ENCODE peak calls at places on chromosomes 13 and 19, in ten cellular contexts. Q is ACHN; X is effector CD4-positive, alpha-beta T cell; U is astrocyte; E is GM10248; Y is T1000; D is mesenchymal stem cell; V is NCI-H146; K is NB4; Z is GM12891. A is an unnamed sample.

GRCh38 chr13:63433546-63434150 is 2018.0 kb upstream of the PCDH20 start:
- DNase-seq in Q (no peak), X (no peak), U (peak; percentile 62), E (no peak), Y (no peak), D (no peak), V (no peak), K (no peak), Z (no peak), A (no peak)

GRCh38 chr19:29418106-29418684 is 107.6 kb upstream of the VSTM2B start:
- DNase-seq in Q (no peak), X (no peak), U (no peak), E (no peak), Y (no peak), D (no peak), V (no peak), K (no peak), Z (no peak), A (no peak)

GRCh38 chr19:29587518-29587986 is 18.5 kb upstream of the POP4 start:
- DNase-seq in Q (no peak), X (peak; percentile 11), U (no peak), E (peak; percentile 32), Y (peak; percentile 56), D (peak; percentile 11), V (no peak), K (peak; percentile 80), Z (no peak), A (peak; percentile 44)

GRCh38 chr13:23563085-23563484 is 7.1 kb upstream of the TNFRSF19 start:
- DNase-seq in Q (no peak), X (no peak), U (no peak), E (no peak), Y (no peak), D (no peak), V (no peak), K (no peak), Z (no peak), A (no peak)

GRCh38 chr19:14366529-14366928 is 14.7 kb upstream of the ADGRE5 start:
- DNase-seq in Q (peak; percentile 20), X (peak; percentile 88), U (peak; percentile 35), E (peak; percentile 65), Y (no peak), D (peak; percentile 88), V (peak; percentile 69), K (peak; percentile 52), Z (no peak), A (peak; percentile 81)

GRCh38 chr19:34403784-34404108 is 453 bp upstream of the PDCD2L start:
- DNase-seq in Q (no peak), X (no peak), U (no peak), E (no peak), Y (no peak), D (no peak), V (no peak), K (no peak), Z (no peak), A (no peak)

GRCh38 chr13:64817721-64818120 is 2412.4 kb downstream of the PCDH9 start:
- DNase-seq in Q (no peak), X (no peak), U (peak; percentile 24), E (no peak), Y (no peak), D (peak; percentile 8), V (no peak), K (no peak), Z (no peak), A (no peak)

GRCh38 chr19:50838239-50838638 is 4.9 kb upstream of the KLK15 start:
- DNase-seq in Q (peak; percentile 33), X (no peak), U (no peak), E (peak; percentile 67), Y (no peak), D (peak; percentile 2), V (peak; percentile 28), K (peak; percentile 41), Z (no peak), A (no peak)

GRCh38 chr19:38701455-38702063 is 42.7 kb downstream of the CAPN12 start:
- DNase-seq in Q (no peak), X (no peak), U (no peak), E (no peak), Y (no peak), D (no peak), V (no peak), K (no peak), Z (no peak), A (no peak)

GRCh38 chr13:48730971-48731658 is 77.4 kb downstream of the CYSLTR2 start:
- DNase-seq in Q (no peak), X (no peak), U (peak; percentile 78), E (no peak), Y (no peak), D (peak; percentile 50), V (peak; percentile 12), K (peak; percentile 14), Z (no peak), A (no peak)

GRCh38 chr13:23723463-23723862 is 153.3 kb downstream of the TNFRSF19 start:
- DNase-seq in Q (no peak), X (no peak), U (peak; percentile 61), E (no peak), Y (no peak), D (peak; percentile 52), V (no peak), K (no peak), Z (no peak), A (no peak)

GRCh38 chr13:62357887-62358645 is 942.4 kb upstream of the PCDH20 start:
- DNase-seq in Q (peak; percentile 54), X (no peak), U (peak; percentile 17), E (peak; percentile 14), Y (no peak), D (peak; percentile 73), V (peak; percentile 33), K (peak; percentile 58), Z (no peak), A (no peak)

GRCh38 chr13:101231751-101232428 is 184.4 kb downstream of the NALCN start:
- DNase-seq in Q (no peak), X (no peak), U (no peak), E (no peak), Y (no peak), D (no peak), V (no peak), K (no peak), Z (no peak), A (no peak)

GRCh38 chr13:21124853-21125252 is 51.5 kb downstream of the SKA3 start:
- DNase-seq in Q (peak; percentile 75), X (no peak), U (peak; percentile 51), E (no peak), Y (no peak), D (peak; percentile 63), V (peak; percentile 72), K (peak; percentile 53), Z (no peak), A (no peak)

GRCh38 chr13:100836696-100837095 is 162.1 kb upstream of the TMTC4 start:
- DNase-seq in Q (no peak), X (no peak), U (peak; percentile 32), E (no peak), Y (peak; percentile 33), D (no peak), V (no peak), K (peak; percentile 61), Z (no peak), A (no peak)

GRCh38 chr13:70203661-70204229 is 95.5 kb upstream of the KLHL1 start:
- DNase-seq in Q (peak; percentile 2), X (no peak), U (no peak), E (no peak), Y (no peak), D (no peak), V (peak; percentile 2), K (peak; percentile 37), Z (no peak), A (no peak)

GRCh38 chr19:43591904-43592772 is 3.8 kb downstream of the IRGQ start:
- DNase-seq in Q (no peak), X (no peak), U (no peak), E (no peak), Y (no peak), D (no peak), V (no peak), K (no peak), Z (no peak), A (no peak)

GRCh38 chr19:19053508-19054314 is 10.1 kb upstream of the SLC25A42 start:
- DNase-seq in Q (peak; percentile 57), X (peak; percentile 67), U (no peak), E (peak; percentile 71), Y (no peak), D (peak; percentile 52), V (peak; percentile 64), K (peak; percentile 66), Z (peak; percentile 70), A (no peak)

GRCh38 chr13:44128522-44128921 is 245.1 kb upstream of the SERP2 start:
- DNase-seq in Q (no peak), X (no peak), U (peak; percentile 47), E (no peak), Y (no peak), D (no peak), V (no peak), K (no peak), Z (no peak), A (no peak)

GRCh38 chr13:36850790-36851438 is 31.9 kb downstream of the RFXAP start:
- DNase-seq in Q (peak; percentile 29), X (no peak), U (no peak), E (no peak), Y (no peak), D (no peak), V (no peak), K (peak; percentile 67), Z (no peak), A (no peak)

GRCh38 chr13:41034862-41035261 is 15.7 kb upstream of the ELF1 start:
- DNase-seq in Q (no peak), X (no peak), U (peak; percentile 18), E (no peak), Y (no peak), D (no peak), V (no peak), K (no peak), Z (no peak), A (no peak)

GRCh38 chr13:82747948-82748347 is 1134.3 kb downstream of the SLITRK1 start:
- DNase-seq in Q (no peak), X (no peak), U (peak; percentile 45), E (no peak), Y (no peak), D (no peak), V (no peak), K (no peak), Z (no peak), A (no peak)

GRCh38 chr19:7870571-7871279 is 3.5 kb downstream of the PRR36 start:
- DNase-seq in Q (peak; percentile 73), X (peak; percentile 27), U (no peak), E (peak; percentile 69), Y (peak; percentile 84), D (peak; percentile 56), V (peak; percentile 52), K (peak; percentile 92), Z (no peak), A (peak; percentile 83)

GRCh38 chr19:4012092-4012974 is 4.8 kb downstream of the PIAS4 start:
- DNase-seq in Q (no peak), X (no peak), U (no peak), E (no peak), Y (no peak), D (no peak), V (peak; percentile 51), K (no peak), Z (no peak), A (no peak)

A was measured in GM06990.